ENCODE peak calls at places on chromosomes 6 and 20, in seven cellular contexts. T is heart right ventricle, J is body of pancreas, Z is A549, G is mammary epithelial cell, U is GM23338, D is endothelial cell of umbilical vein. N is an unnamed sample. For H3K4me1, the result is how much of the 10 kb centered on the place peaks cover.

GRCh38 chr20:1631309-1632227 is 11.8 kb upstream of the SIRPB1 start:
- DNase-seq in T (no peak), J (no peak), Z (no peak), G (peak), U (peak), D (no peak), N (no peak)

GRCh38 chr20:47063407-47063806 is 168.8 kb downstream of the EYA2 start:
- DNase-seq in T (no peak), J (peak), Z (no peak), G (no peak), U (no peak), D (no peak), N (no peak)

GRCh38 chr20:37976862-37977261 is 56.4 kb downstream of the TTI1 start:
- DNase-seq in T (no peak), J (no peak), Z (no peak), G (no peak), U (peak), D (no peak), N (no peak)

GRCh38 chr6:56292505-56293181 is 45.3 kb upstream of the COL21A1 start:
- DNase-seq in T (no peak), J (peak), Z (peak), G (peak), U (peak), D (peak), N (no peak)

GRCh38 chr6:128443553-128443952 is 76.8 kb downstream of the PTPRK start:
- DNase-seq in T (no peak), J (peak), Z (peak), G (peak), U (no peak), D (no peak), N (no peak)

GRCh38 chr6:13810688-13811446 is 3.5 kb downstream of the MCUR1 start:
- DNase-seq in T (no peak), J (no peak), Z (no peak), G (no peak), U (no peak), D (no peak), N (no peak)

GRCh38 chr6:12962529-12962928 is 246.0 kb downstream of the PHACTR1 start:
- DNase-seq in T (no peak), J (peak), Z (no peak), G (no peak), U (no peak), D (no peak), N (no peak)

GRCh38 chr6:125170376-125170775 is 16.8 kb downstream of the TPD52L1 start:
- DNase-seq in T (no peak), J (no peak), Z (no peak), G (peak), U (no peak), D (no peak), N (no peak)

GRCh38 chr20:44080646-44081267 is 106.2 kb downstream of the JPH2 start:
- DNase-seq in T (peak), J (peak), Z (peak), G (peak), U (peak), D (peak), N (peak)

GRCh38 chr20:12171927-12172581 is 254.4 kb downstream of the BTBD3 start:
- DNase-seq in T (no peak), J (peak), Z (no peak), G (peak), U (peak), D (no peak), N (no peak)

GRCh38 chr20:38645318-38645717 is 43.7 kb downstream of the ARHGAP40 start:
- DNase-seq in T (no peak), J (no peak), Z (no peak), G (no peak), U (no peak), D (no peak), N (no peak)

GRCh38 chr6:52595000-52595795 is 18.3 kb upstream of the TRAM2 start:
- DNase-seq in T (peak), J (no peak), Z (no peak), G (peak), U (peak), D (no peak), N (peak)

GRCh38 chr6:13725570-13725969 is 13.9 kb upstream of the RANBP9 start:
- DNase-seq in T (no peak), J (no peak), Z (peak), G (peak), U (no peak), D (no peak), N (peak)

GRCh38 chr6:101806241-101806640 is 412.7 kb downstream of the GRIK2 start:
- DNase-seq in T (no peak), J (no peak), Z (no peak), G (peak), U (no peak), D (peak), N (no peak)

GRCh38 chr20:50251992-50252491 is 61.4 kb downstream of the CEBPB start:
- DNase-seq in T (no peak), J (no peak), Z (no peak), G (no peak), U (no peak), D (no peak), N (no peak)

GRCh38 chr6:162055365-162055764 is 672.2 kb downstream of the PRKN start:
- DNase-seq in T (no peak), J (peak), Z (peak), G (no peak), U (peak), D (no peak), N (no peak)

GRCh38 chr20:21503345-21503744 is 10.5 kb downstream of the NKX2-2 start:
- DNase-seq in T (no peak), J (no peak), Z (no peak), G (peak), U (no peak), D (no peak), N (no peak)

GRCh38 chr6:87705070-87705691 is 3.1 kb upstream of the AKIRIN2 start:
- DNase-seq in T (no peak), J (no peak), Z (peak), G (no peak), U (no peak), D (no peak), N (no peak)

GRCh38 chr6:137926985-137927384 is 59.9 kb downstream of the TNFAIP3 start:
- DNase-seq in T (no peak), J (no peak), Z (no peak), G (no peak), U (no peak), D (no peak), N (no peak)

GRCh38 chr6:133778414-133778813 is 110.5 kb upstream of the TCF21 start:
- DNase-seq in T (no peak), J (no peak), Z (peak), G (peak), U (no peak), D (no peak), N (no peak)

GRCh38 chr6:7624781-7625710 is 35.0 kb downstream of the SNRNP48 start:
- DNase-seq in T (no peak), J (no peak), Z (no peak), G (no peak), U (peak), D (peak), N (no peak)

GRCh38 chr6:13378669-13379590 is 50.6 kb upstream of the TBC1D7 start:
- DNase-seq in T (no peak), J (peak), Z (no peak), G (no peak), U (peak), D (no peak), N (no peak)

GRCh38 chr20:17835941-17836861 is 132.4 kb downstream of the SNX5 start:
- DNase-seq in T (peak), J (peak), Z (peak), G (no peak), U (no peak), D (peak), N (no peak)

DNA sequence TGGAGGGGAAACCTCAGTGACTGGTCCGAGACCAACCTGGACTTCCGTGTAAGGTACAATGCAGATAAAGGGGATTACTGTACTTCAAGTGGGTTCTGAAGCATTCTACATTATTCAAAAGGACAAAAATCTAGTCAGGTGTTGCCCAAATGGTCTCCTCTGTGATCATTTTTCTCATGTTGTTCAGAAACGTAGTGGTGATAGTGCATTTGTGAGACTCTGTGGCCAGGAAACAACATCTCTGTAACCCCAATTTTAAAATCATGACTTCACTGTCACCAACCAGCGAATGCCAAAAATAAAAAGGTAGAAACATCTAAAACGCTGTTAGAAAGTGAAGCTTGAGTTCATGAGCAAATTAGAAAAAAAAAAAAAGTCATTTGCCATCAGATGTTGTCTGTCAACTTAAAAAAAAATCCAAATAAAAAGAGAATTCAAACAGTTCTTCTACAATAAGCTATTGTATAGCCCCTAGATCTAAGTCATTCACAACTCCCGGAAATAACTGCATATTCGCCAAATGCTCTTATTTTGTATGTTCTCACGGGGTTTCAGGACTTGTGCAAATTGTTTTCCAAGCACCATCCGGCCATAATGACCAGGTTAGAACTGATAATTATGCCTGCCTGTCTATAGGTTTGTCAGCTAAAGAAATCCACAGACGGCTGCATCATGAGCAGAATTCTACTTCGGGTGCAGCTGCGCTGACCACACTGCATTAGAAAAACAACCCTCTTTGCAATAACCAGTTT is 87.9 kb downstream of the HIVEP2 start:
- DNase-seq in T (no peak), J (no peak), Z (no peak), G (no peak), U (no peak), D (no peak), N (no peak)
- H3K4me1 ChIP-seq in T (under half), J (under half), Z (under half), G (under half), U (under half), D (under half), N (under half)

GRCh38 chr20:9053108-9053507 is 15.8 kb upstream of the PLCB4 start:
- DNase-seq in T (no peak), J (no peak), Z (no peak), G (no peak), U (no peak), D (no peak), N (no peak)
- TF ChIP-seq CTCF in T (no peak), J (no peak), Z (no peak), G (no peak), U (no peak), D (no peak), N (no peak)

DNA sequence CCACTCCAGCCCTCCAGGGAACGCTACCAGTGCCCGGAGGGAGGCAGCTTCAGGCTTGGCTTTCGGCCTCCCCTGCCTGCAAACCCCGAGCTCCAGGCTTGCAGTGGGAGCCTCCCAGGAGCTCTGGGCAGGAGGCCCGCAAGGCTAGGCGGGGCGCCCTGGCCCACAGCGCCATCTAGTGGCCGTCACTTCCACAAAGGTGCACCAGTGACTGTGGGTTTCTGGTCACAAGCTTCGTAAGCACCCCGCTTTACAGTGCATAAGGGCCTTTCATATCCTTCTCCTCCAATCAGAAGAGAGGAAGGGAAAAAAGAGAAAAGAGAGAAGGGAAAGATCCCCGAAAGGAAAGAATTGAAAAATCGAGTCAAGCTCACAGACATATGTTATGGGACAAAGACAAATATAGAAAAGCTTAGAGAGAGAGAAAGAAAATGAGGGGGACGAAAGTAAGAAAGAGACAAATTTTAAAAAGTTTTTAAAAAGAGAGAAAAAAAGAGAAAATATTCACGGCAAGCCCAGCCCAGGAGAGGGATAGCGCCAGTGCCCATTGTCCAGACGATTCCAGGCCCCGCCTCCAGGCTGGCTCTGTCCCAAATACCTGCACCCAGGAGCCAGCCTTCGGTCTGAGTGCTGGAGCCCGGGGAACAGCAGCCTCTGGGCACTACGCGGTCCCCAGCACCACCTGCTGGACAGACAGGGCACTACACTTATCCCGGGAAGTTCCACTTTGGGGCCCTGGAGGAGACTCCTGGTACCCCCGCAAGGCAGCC is 207.1 kb downstream of the PREX1 start:
- DNase-seq in T (peak), J (peak), Z (peak), G (peak), U (peak), D (peak), N (peak)
- H3K4me3 ChIP-seq in T (peak), J (no peak), Z (peak), G (peak), U (peak), D (no peak), N (no peak)

GRCh38 chr20:32110173-32110704 is 725 bp downstream of the TM9SF4 start:
- DNase-seq in T (no peak), J (no peak), Z (no peak), G (no peak), U (no peak), D (no peak), N (no peak)
- H3K4me1 ChIP-seq in T (under half), J (under half), Z (under half), G (under half), U (under half), D (under half), N (under half)

GRCh38 chr20:54207743-54208491 is at the start of gene PFDN4:
- DNase-seq in T (peak), J (peak), Z (peak), G (peak), U (peak), D (peak), N (peak)

GRCh38 chr20:54212226-54212625 is 4.3 kb downstream of the PFDN4 start:
- DNase-seq in T (no peak), J (no peak), Z (no peak), G (no peak), U (no peak), D (no peak), N (no peak)

GRCh38 chr20:54207053-54207742 is 689 bp upstream of the PFDN4 start:
- DNase-seq in T (no peak), J (no peak), Z (no peak), G (no peak), U (no peak), D (no peak), N (peak)

GRCh38 chr20:54208492-54209044 is 681 bp downstream of the PFDN4 start:
- DNase-seq in T (no peak), J (no peak), Z (peak), G (peak), U (peak), D (peak), N (no peak)

GRCh38 chr20:54209216-54209813 is 1.4 kb downstream of the PFDN4 start:
- DNase-seq in T (no peak), J (no peak), Z (no peak), G (no peak), U (no peak), D (no peak), N (no peak)
- TF ChIP-seq CTCF in T (no peak), J (no peak), Z (peak), G (peak), U (peak), D (no peak), N (no peak)

GRCh38 chr20:58235010-58235409 is 6.6 kb upstream of the ANKRD60 start:
- DNase-seq in T (no peak), J (no peak), Z (no peak), G (no peak), U (no peak), D (no peak), N (no peak)

GRCh38 chr20:58238490-58238889 is 10.0 kb upstream of the ANKRD60 start:
- DNase-seq in T (no peak), J (no peak), Z (no peak), G (no peak), U (no peak), D (no peak), N (no peak)

GRCh38 chr20:58236612-58237317 is 8.3 kb upstream of the ANKRD60 start:
- DNase-seq in T (peak), J (peak), Z (peak), G (peak), U (peak), D (peak), N (peak)

GRCh38 chr20:58239216-58239615 is 10.8 kb upstream of the ANKRD60 start:
- DNase-seq in T (no peak), J (no peak), Z (no peak), G (no peak), U (no peak), D (no peak), N (no peak)

DNA sequence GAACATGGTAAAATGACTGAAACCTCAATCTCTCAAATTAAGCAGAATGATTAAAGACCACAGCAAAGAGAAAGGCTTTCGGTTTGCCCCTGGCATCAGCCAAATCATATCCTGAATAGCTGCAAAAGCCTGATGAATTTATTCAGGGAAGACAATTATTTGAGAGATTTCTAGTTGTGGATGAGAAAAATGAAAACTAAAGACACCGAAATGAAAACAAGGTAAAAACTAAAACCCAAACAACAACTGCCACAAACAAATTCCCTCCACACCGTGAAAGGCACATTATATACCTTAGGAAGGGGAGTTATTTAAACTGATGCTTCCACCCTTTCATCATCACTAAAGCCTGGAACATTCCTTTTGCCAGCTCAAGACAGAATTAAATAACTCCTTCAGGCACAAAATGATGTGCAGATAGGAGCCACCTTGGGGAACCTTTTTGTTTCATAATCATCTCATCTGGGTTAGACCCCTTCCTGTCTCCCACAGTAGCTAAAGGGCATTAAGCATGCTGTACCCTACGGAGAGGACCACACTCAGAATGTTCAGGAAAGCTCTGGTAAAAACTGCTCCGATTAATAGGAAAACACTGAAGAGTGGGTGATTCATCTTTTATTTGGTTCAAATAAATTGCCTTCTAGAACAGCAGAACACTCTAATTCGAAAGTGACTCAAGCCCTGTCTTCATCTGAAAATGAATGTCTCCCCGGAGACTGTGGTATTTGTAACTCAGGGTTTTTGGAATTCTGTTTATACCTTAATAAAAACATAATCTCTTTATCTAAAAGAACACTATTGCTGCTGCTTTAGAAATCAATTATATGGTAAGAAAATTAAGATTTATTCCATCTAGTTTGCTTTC is 9.1 kb upstream of the ANKRD60 start:
- DNase-seq in T (no peak), J (no peak), Z (no peak), G (no peak), U (no peak), D (no peak), N (no peak)
- H3K4me3 ChIP-seq in T (peak), J (no peak), Z (no peak), G (no peak), U (peak), D (no peak), N (no peak)

GRCh38 chr6:30711758-30712380 is 5.2 kb downstream of the MDC1 start:
- DNase-seq in T (no peak), J (no peak), Z (no peak), G (no peak), U (no peak), D (no peak), N (no peak)

GRCh38 chr6:30716879-30717128 is 277 bp downstream of the MDC1 start:
- DNase-seq in T (no peak), J (no peak), Z (no peak), G (no peak), U (no peak), D (no peak), N (no peak)

GRCh38 chr6:30712441-30712840 is 4.6 kb downstream of the MDC1 start:
- DNase-seq in T (no peak), J (no peak), Z (no peak), G (no peak), U (no peak), D (no peak), N (no peak)

GRCh38 chr6:30717129-30717844 is at the start of gene MDC1:
- DNase-seq in T (peak), J (peak), Z (peak), G (peak), U (peak), D (peak), N (peak)

DNA sequence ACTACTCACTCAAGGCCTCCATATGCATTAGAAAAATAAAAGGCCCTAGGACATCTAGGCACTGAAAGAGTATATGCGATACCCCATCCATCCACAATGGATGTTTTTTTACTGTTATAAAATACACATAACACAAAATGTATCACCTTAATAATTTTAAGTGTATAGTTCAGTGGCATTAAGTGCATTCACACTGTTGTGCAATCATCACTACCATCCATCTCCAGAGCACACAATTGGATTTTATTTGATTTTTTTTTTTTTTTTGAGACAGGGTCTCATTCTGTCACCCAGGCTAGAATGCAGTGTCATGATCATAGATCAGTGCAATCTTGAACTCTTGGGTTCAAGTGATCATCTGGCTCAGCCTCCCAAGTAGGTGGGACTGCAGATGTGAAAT is 2.8 kb downstream of the MDC1 start:
- DNase-seq in T (no peak), J (no peak), Z (no peak), G (no peak), U (no peak), D (no peak), N (no peak)
- H3K4me1 ChIP-seq in T (under half), J (under half), Z (under half), G (under half), U (under half), D (under half), N (under half)

GRCh38 chr6:74343804-74344203 is 647.8 kb downstream of the CD109 start:
- DNase-seq in T (no peak), J (no peak), Z (peak), G (no peak), U (no peak), D (no peak), N (no peak)
- TF ChIP-seq CTCF in T (peak), J (peak), Z (peak), G (peak), U (no peak), D (peak), N (no peak)